ENCODE peak calls at places on chromosome 21, in ten cellular contexts. P is NCI-H2081; R is left kidney; C is astrocyte of the spinal cord; Q is HuH-7.5; U is T-helper 22 cell; V is HS-5; O is left ventricle myocardium superior; A is stimulated activated CD4-positive, alpha-beta T cell treated with anti-CD3 and anti-CD28 coated beads, Interleukin-4, amount 100 ng/mL, for 1 hour; B is SHP77 treated with DMSO at 0.1 percent for 48 hours. J is an unnamed sample.

GRCh38 chr21:25513810-25514209 is 93.5 kb downstream of the MRPL39 start:
- DNase-seq in B (no peak), V (no peak), U (no peak), R (no peak), A (peak; percentile 15), C (no peak), O (no peak), Q (no peak), P (no peak), J (no peak)

GRCh38 chr21:35974801-35975200 is 85.5 kb downstream of the SETD4 start:
- DNase-seq in U (no peak), B (peak; percentile 91), P (peak; percentile 85), A (no peak), C (peak; percentile 66), Q (no peak), V (peak; percentile 0), O (no peak), R (no peak), J (no peak)

GRCh38 chr21:45405819-45406762 is 1.1 kb downstream of the COL18A1 start:
- DNase-seq in P (no peak), V (no peak), A (peak; percentile 15), R (peak; percentile 84), U (no peak), O (peak; percentile 58), C (peak; percentile 50), Q (peak; percentile 58), B (no peak), J (no peak)

GRCh38 chr21:41186763-41187536 is 19.0 kb downstream of the BACE2 start:
- DNase-seq in P (no peak), V (no peak), U (no peak), C (no peak), R (no peak), A (no peak), Q (no peak), B (no peak), O (no peak), J (no peak)

GRCh38 chr21:20721151-20721550 is 277.1 kb upstream of the NCAM2 start:
- DNase-seq in Q (no peak), A (no peak), V (no peak), C (peak; percentile 57), O (no peak), B (no peak), R (no peak), P (no peak), U (no peak), J (no peak)

GRCh38 chr21:46205766-46206162 is 21.5 kb upstream of the SPATC1L start:
- DNase-seq in C (no peak), O (no peak), P (no peak), V (no peak), U (no peak), Q (no peak), A (no peak), B (no peak), R (peak; percentile 86), J (no peak)

GRCh38 chr21:46022551-46023107 is 41.1 kb downstream of the COL6A1 start:
- DNase-seq in C (no peak), R (no peak), O (peak; percentile 29), Q (peak; percentile 49), P (no peak), V (no peak), U (no peak), B (no peak), A (no peak), J (peak; percentile 45)

GRCh38 chr21:42350271-42350885 is 416 bp downstream of the TFF2 start:
- DNase-seq in Q (no peak), R (peak; percentile 85), B (no peak), O (no peak), A (no peak), C (no peak), V (no peak), P (no peak), U (no peak), J (no peak)

GRCh38 chr21:14842641-14843040 is 222.2 kb downstream of the NRIP1 start:
- DNase-seq in Q (no peak), V (no peak), O (no peak), U (no peak), C (no peak), A (no peak), R (no peak), P (no peak), B (no peak), J (no peak)

J was measured in NCI-H1694.